ENCODE peak calls at places on chromosomes 6 and 20, in ten cellular contexts. One of them, this sample, is unnamed.

GRCh38 chr6:79671605-79672266 is 40.6 kb downstream of the SH3BGRL2 start:
- DNase-seq in RWPE1: peak
- DNase-seq in stimulated activated CD8-positive, alpha-beta memory T cell treated with anti-CD3 and anti-CD28 coated beads, Interleukin-7, amount 100 ng/mL, for 1 hour: no peak
- DNase-seq in T follicular helper cell: peak
- DNase-seq in LoVo: peak
- DNase-seq in A673: no peak
- DNase-seq in hippocampal formation: no peak
- DNase-seq in heart right ventricle: peak
- DNase-seq in activated naive CD8-positive, alpha-beta T cell treated with anti-CD3 and anti-CD28 coated beads, Interleukin-2, amount 50 U/mL, for 24 hours: peak
- DNase-seq in germinal center: no peak
- DNase-seq in this sample: peak

GRCh38 chr6:25660512-25660911 is 8.5 kb downstream of the SCGN start:
- DNase-seq in RWPE1: peak
- DNase-seq in stimulated activated CD8-positive, alpha-beta memory T cell treated with anti-CD3 and anti-CD28 coated beads, Interleukin-7, amount 100 ng/mL, for 1 hour: no peak
- DNase-seq in T follicular helper cell: no peak
- DNase-seq in LoVo: peak
- DNase-seq in A673: peak
- DNase-seq in hippocampal formation: no peak
- DNase-seq in heart right ventricle: no peak
- DNase-seq in activated naive CD8-positive, alpha-beta T cell treated with anti-CD3 and anti-CD28 coated beads, Interleukin-2, amount 50 U/mL, for 24 hours: peak
- DNase-seq in germinal center: no peak
- DNase-seq in this sample: peak

GRCh38 chr6:166076625-166077024 is 91.0 kb downstream of the TBXT start:
- DNase-seq in RWPE1: no peak
- DNase-seq in stimulated activated CD8-positive, alpha-beta memory T cell treated with anti-CD3 and anti-CD28 coated beads, Interleukin-7, amount 100 ng/mL, for 1 hour: no peak
- DNase-seq in T follicular helper cell: no peak
- DNase-seq in LoVo: no peak
- DNase-seq in A673: no peak
- DNase-seq in hippocampal formation: no peak
- DNase-seq in heart right ventricle: no peak
- DNase-seq in activated naive CD8-positive, alpha-beta T cell treated with anti-CD3 and anti-CD28 coated beads, Interleukin-2, amount 50 U/mL, for 24 hours: no peak
- DNase-seq in germinal center: no peak
- DNase-seq in this sample: no peak

GRCh38 chr20:7151666-7152065 is 384.2 kb downstream of the BMP2 start:
- DNase-seq in RWPE1: peak
- DNase-seq in stimulated activated CD8-positive, alpha-beta memory T cell treated with anti-CD3 and anti-CD28 coated beads, Interleukin-7, amount 100 ng/mL, for 1 hour: no peak
- DNase-seq in T follicular helper cell: no peak
- DNase-seq in LoVo: no peak
- DNase-seq in A673: no peak
- DNase-seq in hippocampal formation: no peak
- DNase-seq in heart right ventricle: no peak
- DNase-seq in activated naive CD8-positive, alpha-beta T cell treated with anti-CD3 and anti-CD28 coated beads, Interleukin-2, amount 50 U/mL, for 24 hours: no peak
- DNase-seq in germinal center: no peak
- DNase-seq in this sample: no peak

GRCh38 chr20:21371193-21371592 is 26.1 kb downstream of the NKX2-4 start:
- DNase-seq in RWPE1: no peak
- DNase-seq in stimulated activated CD8-positive, alpha-beta memory T cell treated with anti-CD3 and anti-CD28 coated beads, Interleukin-7, amount 100 ng/mL, for 1 hour: no peak
- DNase-seq in T follicular helper cell: no peak
- DNase-seq in LoVo: no peak
- DNase-seq in A673: no peak
- DNase-seq in hippocampal formation: no peak
- DNase-seq in heart right ventricle: no peak
- DNase-seq in activated naive CD8-positive, alpha-beta T cell treated with anti-CD3 and anti-CD28 coated beads, Interleukin-2, amount 50 U/mL, for 24 hours: no peak
- DNase-seq in germinal center: no peak
- DNase-seq in this sample: no peak

GRCh38 chr6:16681260-16681873 is 79.9 kb downstream of the ATXN1 start:
- DNase-seq in RWPE1: peak
- DNase-seq in stimulated activated CD8-positive, alpha-beta memory T cell treated with anti-CD3 and anti-CD28 coated beads, Interleukin-7, amount 100 ng/mL, for 1 hour: no peak
- DNase-seq in T follicular helper cell: no peak
- DNase-seq in LoVo: no peak
- DNase-seq in A673: no peak
- DNase-seq in hippocampal formation: no peak
- DNase-seq in heart right ventricle: no peak
- DNase-seq in activated naive CD8-positive, alpha-beta T cell treated with anti-CD3 and anti-CD28 coated beads, Interleukin-2, amount 50 U/mL, for 24 hours: no peak
- DNase-seq in germinal center: no peak
- DNase-seq in this sample: peak

GRCh38 chr6:161487694-161488093 is 213.8 kb upstream of the AGPAT4 start:
- DNase-seq in RWPE1: no peak
- DNase-seq in stimulated activated CD8-positive, alpha-beta memory T cell treated with anti-CD3 and anti-CD28 coated beads, Interleukin-7, amount 100 ng/mL, for 1 hour: no peak
- DNase-seq in T follicular helper cell: no peak
- DNase-seq in LoVo: no peak
- DNase-seq in A673: no peak
- DNase-seq in hippocampal formation: no peak
- DNase-seq in heart right ventricle: no peak
- DNase-seq in activated naive CD8-positive, alpha-beta T cell treated with anti-CD3 and anti-CD28 coated beads, Interleukin-2, amount 50 U/mL, for 24 hours: no peak
- DNase-seq in germinal center: no peak
- DNase-seq in this sample: no peak

GRCh38 chr6:35048031-35048613 is 93.0 kb downstream of the TCP11 start:
- DNase-seq in RWPE1: no peak
- DNase-seq in stimulated activated CD8-positive, alpha-beta memory T cell treated with anti-CD3 and anti-CD28 coated beads, Interleukin-7, amount 100 ng/mL, for 1 hour: no peak
- DNase-seq in T follicular helper cell: no peak
- DNase-seq in LoVo: no peak
- DNase-seq in A673: no peak
- DNase-seq in hippocampal formation: peak
- DNase-seq in heart right ventricle: no peak
- DNase-seq in activated naive CD8-positive, alpha-beta T cell treated with anti-CD3 and anti-CD28 coated beads, Interleukin-2, amount 50 U/mL, for 24 hours: no peak
- DNase-seq in germinal center: no peak
- DNase-seq in this sample: no peak